ENCODE peak calls at places on chromosomes 4 and X, in ten cellular contexts. F is right lobe of liver; A is transverse colon; T is aorta; B is GM23338; R is AG04450; P is endodermal cell; S is naive thymus-derived CD4-positive, alpha-beta T cell; Y is dorsolateral prefrontal cortex; D is breast epithelium. U is an unnamed sample.

GRCh38 chrX:149540621-149541520 is at the start of gene EOLA1:
- DNase-seq in F (peak; percentile 90), A (peak; percentile 91), T (peak; percentile 93), B (no peak), R (peak; percentile 92), P (no peak), S (peak; percentile 90), Y (peak; percentile 78), D (peak; percentile 86), U (peak; percentile 94)

GRCh38 chr4:7736436-7737267 is 203.0 kb downstream of the AFAP1 start:
- DNase-seq in F (peak; percentile 42), A (no peak), T (no peak), B (no peak), R (no peak), P (no peak), S (no peak), Y (no peak), D (no peak), U (no peak)

GRCh38 chr4:139540161-139540560 is 15.9 kb downstream of the SETD7 start:
- DNase-seq in F (no peak), A (no peak), T (no peak), B (no peak), R (no peak), P (no peak), S (no peak), Y (no peak), D (no peak), U (no peak)

GRCh38 chr4:10872833-10873517 is 188.4 kb upstream of the CLNK start:
- DNase-seq in F (no peak), A (no peak), T (no peak), B (no peak), R (no peak), P (no peak), S (no peak), Y (no peak), D (no peak), U (no peak)

GRCh38 chrX:153926863-153927685 is 1.0 kb upstream of the ARHGAP4 start:
- DNase-seq in F (peak; percentile 77), A (peak; percentile 77), T (peak; percentile 85), B (no peak), R (no peak), P (no peak), S (peak; percentile 85), Y (no peak), D (peak; percentile 37), U (peak; percentile 80)

GRCh38 chrX:19627533-19627932 is 112.2 kb upstream of the MAP3K15 start:
- DNase-seq in F (no peak), A (no peak), T (no peak), B (no peak), R (no peak), P (no peak), S (no peak), Y (no peak), D (no peak), U (no peak)

GRCh38 chr4:6493668-6494304 is 21.4 kb upstream of the PPP2R2C start:
- DNase-seq in F (no peak), A (no peak), T (no peak), B (peak; percentile 78), R (no peak), P (peak; percentile 67), S (no peak), Y (no peak), D (no peak), U (no peak)

GRCh38 chr4:108118505-108118904 is 50.2 kb downstream of the LEF1 start:
- DNase-seq in F (no peak), A (no peak), T (no peak), B (no peak), R (no peak), P (no peak), S (no peak), Y (no peak), D (no peak), U (no peak)

GRCh38 chr4:168830777-168831512 is 179.1 kb downstream of the CBR4 start:
- DNase-seq in F (no peak), A (no peak), T (no peak), B (no peak), R (no peak), P (no peak), S (no peak), Y (no peak), D (no peak), U (no peak)

DNA sequence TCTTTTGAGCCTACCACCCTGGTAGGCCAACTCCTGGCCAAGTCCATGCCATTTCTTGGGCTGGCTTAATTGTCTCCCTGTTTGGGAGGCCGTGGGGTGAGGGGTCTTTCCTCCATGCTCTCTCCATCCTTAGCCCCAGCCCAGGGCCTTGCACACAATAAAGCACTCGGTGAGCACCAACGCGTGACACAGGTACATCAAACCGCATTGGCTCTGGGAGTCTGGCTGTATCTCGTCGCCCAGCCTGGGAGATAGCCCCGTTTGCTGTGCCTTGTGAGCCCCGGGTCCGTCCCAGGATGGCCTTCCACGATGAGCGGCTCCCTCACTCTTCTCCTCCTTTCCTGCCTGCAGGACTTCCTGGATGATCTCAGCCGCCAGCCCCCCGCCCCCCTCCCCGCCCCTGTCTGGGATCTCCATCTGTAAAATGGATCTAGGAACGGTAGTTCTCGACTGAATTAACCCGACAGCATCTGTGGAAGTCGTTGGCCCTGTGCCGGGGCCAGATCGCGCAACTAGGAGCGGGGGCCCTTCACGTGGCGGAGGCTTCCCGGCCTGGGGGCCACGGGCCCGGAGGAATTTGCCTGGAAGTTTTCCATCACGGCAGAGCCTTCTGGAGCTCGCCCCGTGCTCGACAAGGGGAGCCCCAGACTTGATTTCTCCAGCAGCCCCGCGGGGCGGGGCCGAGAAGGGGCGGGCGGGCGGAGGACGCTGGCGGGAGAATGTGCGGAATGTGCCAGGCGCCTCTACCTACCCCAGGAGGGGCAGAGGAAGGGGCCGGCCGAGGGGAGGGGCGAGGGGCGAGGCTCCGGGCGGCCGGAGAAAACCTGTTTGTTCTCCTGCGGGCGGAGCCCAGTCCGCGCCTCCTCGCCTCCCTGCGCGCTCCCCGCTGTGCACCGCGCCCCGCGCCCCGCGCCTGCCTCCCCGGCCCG is at the start of gene ZNF185:
- DNase-seq in F (peak; percentile 51), A (peak; percentile 66), T (no peak), B (peak; percentile 89), R (no peak), P (peak; percentile 93), S (no peak), Y (no peak), D (peak; percentile 73), U (no peak)
- H3K4me3 ChIP-seq in F (no peak within 1 kb of the TSS), A (peak within 1 kb of the TSS; percentile 40), T (peak within 1 kb of the TSS; percentile 18), B (peak within 1 kb of the TSS; percentile 55), R (peak within 1 kb of the TSS; percentile 42), P (peak within 1 kb of the TSS; percentile 76), S (no peak within 1 kb of the TSS), Y (peak within 1 kb of the TSS; percentile 36), D (peak within 1 kb of the TSS; percentile 23), U (peak within 1 kb of the TSS; percentile 34)

GRCh38 chr4:82753725-82754410 is 44.7 kb downstream of the SCD5 start:
- DNase-seq in F (no peak), A (no peak), T (no peak), B (no peak), R (no peak), P (peak; percentile 43), S (no peak), Y (no peak), D (no peak), U (no peak)

GRCh38 chr4:82758701-82759685 is 39.6 kb downstream of the SCD5 start:
- DNase-seq in F (no peak), A (no peak), T (no peak), B (peak; percentile 21), R (no peak), P (peak; percentile 51), S (no peak), Y (peak; percentile 23), D (no peak), U (no peak)

GRCh38 chr4:82756061-82756460 is 42.5 kb downstream of the SCD5 start:
- DNase-seq in F (no peak), A (no peak), T (no peak), B (no peak), R (no peak), P (peak; percentile 13), S (no peak), Y (no peak), D (no peak), U (no peak)

GRCh38 chr4:82753238-82753637 is 45.4 kb downstream of the SCD5 start:
- DNase-seq in F (no peak), A (no peak), T (no peak), B (no peak), R (no peak), P (peak; percentile 48), S (no peak), Y (no peak), D (no peak), U (no peak)

DNA sequence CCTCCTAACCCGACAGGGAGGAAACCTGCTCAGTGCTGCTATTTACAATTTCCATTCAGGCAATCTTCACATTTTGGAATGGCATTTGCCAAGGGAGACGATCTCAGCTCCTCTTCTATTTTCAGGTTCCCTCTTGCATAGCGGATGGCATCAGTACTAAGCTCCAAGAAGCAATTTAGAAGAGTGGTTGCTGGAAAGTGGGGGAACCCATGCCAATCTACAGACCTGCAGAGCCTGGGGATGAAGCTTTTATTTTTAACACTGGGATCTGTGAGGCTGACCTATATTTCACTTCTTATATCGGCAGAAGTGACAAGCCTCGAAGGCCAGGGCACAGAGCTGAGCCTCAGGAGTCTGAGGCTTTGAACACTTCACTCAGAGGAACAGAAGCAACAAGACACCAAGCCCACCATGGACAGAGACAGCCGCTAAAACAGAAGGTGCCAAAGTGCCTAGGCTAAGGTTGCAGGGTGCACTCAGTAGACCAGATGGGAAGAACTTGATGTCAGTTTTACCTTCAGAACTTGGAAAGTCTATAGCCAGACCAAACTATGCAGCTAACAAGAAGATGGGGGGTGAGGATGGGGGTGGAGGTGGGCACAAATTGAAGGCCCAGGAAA is 43.9 kb downstream of the SCD5 start:
- DNase-seq in F (no peak), A (no peak), T (no peak), B (no peak), R (no peak), P (peak; percentile 41), S (no peak), Y (no peak), D (no peak), U (no peak)
- H3K27ac ChIP-seq in F (no peak overlapping the region), A (peak overlapping the region; percentile 21), T (no peak overlapping the region), B (no peak overlapping the region), R (no peak overlapping the region), P (no peak overlapping the region), S (no peak overlapping the region), Y (peak overlapping the region; percentile 88), D (peak overlapping the region; percentile 10), U (peak overlapping the region; percentile 53)

GRCh38 chr4:967113-968104 is 6.0 kb downstream of the DGKQ start:
- DNase-seq in F (no peak), A (no peak), T (no peak), B (peak; percentile 67), R (no peak), P (peak; percentile 71), S (no peak), Y (no peak), D (no peak), U (no peak)
- H3K4me3 ChIP-seq in F (no peak overlapping the region), A (no peak overlapping the region), T (no peak overlapping the region), B (peak overlapping the region; percentile 58), R (no peak overlapping the region), P (no peak overlapping the region), S (no peak overlapping the region), Y (peak overlapping the region; percentile 19), D (no peak overlapping the region), U (no peak overlapping the region)

DNA sequence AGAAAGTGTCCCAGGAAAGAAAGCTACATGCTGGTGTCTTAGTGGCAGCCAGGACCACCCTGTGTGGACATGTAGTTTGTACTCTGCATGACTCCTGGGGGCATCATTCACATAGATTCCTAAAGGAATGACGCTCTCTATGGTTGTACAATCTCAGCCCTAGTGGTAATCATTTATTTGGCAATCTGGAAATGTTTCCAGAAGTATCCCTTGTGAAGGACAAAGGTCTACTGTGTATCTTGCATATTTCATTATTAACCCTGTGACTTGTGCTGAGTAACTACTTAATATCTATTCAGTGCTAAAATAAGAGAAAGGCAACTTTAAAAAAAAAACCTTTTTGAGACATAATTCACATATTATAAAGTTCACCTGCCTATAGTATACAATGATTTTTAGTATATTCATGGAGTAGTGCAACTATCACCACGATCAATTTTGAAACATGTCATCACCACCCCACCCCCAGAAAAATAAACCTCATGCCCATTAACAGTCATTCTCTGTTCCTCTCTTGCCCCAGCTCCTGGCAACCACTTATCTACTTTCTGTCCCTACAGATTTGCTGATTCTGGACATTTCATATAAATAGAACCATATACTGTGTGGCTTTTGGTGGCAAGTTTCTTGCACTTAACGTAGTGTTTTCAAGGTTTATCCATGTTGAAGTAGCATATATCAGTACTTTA is 51.7 kb downstream of the SHROOM3 start:
- DNase-seq in F (no peak), A (no peak), T (no peak), B (no peak), R (no peak), P (no peak), S (no peak), Y (no peak), D (no peak), U (no peak)
- H3K27ac ChIP-seq in F (peak overlapping the region; percentile 76), A (no peak overlapping the region), T (no peak overlapping the region), B (no peak overlapping the region), R (no peak overlapping the region), P (no peak overlapping the region), S (no peak overlapping the region), Y (no peak overlapping the region), D (no peak overlapping the region), U (no peak overlapping the region)